ENCODE peak calls at places on chromosomes 6 and 20, in eight cellular contexts. One of them, this sample, is unnamed.

GRCh38 chr20:10051185-10051584 is 16.4 kb downstream of the ANKEF1 start:
- DNase-seq in choroid plexus epithelial cell: no peak
- DNase-seq in fibroblast of mammary gland: no peak
- DNase-seq in AG09309: no peak
- DNase-seq in right lobe of liver: no peak
- DNase-seq in GM10248: no peak
- DNase-seq in endothelial cell: no peak
- DNase-seq in RWPE1: no peak
- DNase-seq in this sample: no peak

GRCh38 chr20:36654506-36654905 is 8.5 kb upstream of the SLA2 start:
- DNase-seq in choroid plexus epithelial cell: no peak
- DNase-seq in endothelial cell: no peak
- DNase-seq in right lobe of liver: no peak
- DNase-seq in AG09309: no peak
- DNase-seq in fibroblast of mammary gland: no peak
- DNase-seq in RWPE1: no peak
- DNase-seq in GM10248: no peak
- DNase-seq in this sample: no peak

GRCh38 chr20:49951160-49951559 is 15.0 kb downstream of the RNF114 start:
- DNase-seq in right lobe of liver: no peak
- DNase-seq in AG09309: peak; percentile 58
- DNase-seq in GM10248: no peak
- DNase-seq in fibroblast of mammary gland: peak; percentile 91
- DNase-seq in endothelial cell: no peak
- DNase-seq in choroid plexus epithelial cell: peak; percentile 47
- DNase-seq in RWPE1: no peak
- DNase-seq in this sample: no peak

GRCh38 chr6:39927159-39927558 is 7.1 kb downstream of the MOCS1 start:
- DNase-seq in right lobe of liver: no peak
- DNase-seq in GM10248: no peak
- DNase-seq in RWPE1: peak; percentile 75
- DNase-seq in choroid plexus epithelial cell: peak; percentile 63
- DNase-seq in AG09309: no peak
- DNase-seq in fibroblast of mammary gland: peak; percentile 42
- DNase-seq in endothelial cell: no peak
- DNase-seq in this sample: no peak

GRCh38 chr6:116764557-116764960 is 960 bp downstream of the FAM162B start:
- DNase-seq in AG09309: no peak
- DNase-seq in endothelial cell: no peak
- DNase-seq in RWPE1: no peak
- DNase-seq in choroid plexus epithelial cell: peak; percentile 15
- DNase-seq in right lobe of liver: peak; percentile 54
- DNase-seq in fibroblast of mammary gland: no peak
- DNase-seq in GM10248: no peak
- DNase-seq in this sample: no peak

GRCh38 chr6:35787266-35788218 is 6.7 kb downstream of the CLPSL1 start:
- DNase-seq in fibroblast of mammary gland: no peak
- DNase-seq in AG09309: no peak
- DNase-seq in endothelial cell: no peak
- DNase-seq in choroid plexus epithelial cell: no peak
- DNase-seq in RWPE1: no peak
- DNase-seq in GM10248: no peak
- DNase-seq in right lobe of liver: peak; percentile 66
- DNase-seq in this sample: no peak

GRCh38 chr6:37628611-37629320 is 68.9 kb downstream of the MDGA1 start:
- DNase-seq in endothelial cell: no peak
- DNase-seq in AG09309: no peak
- DNase-seq in RWPE1: no peak
- DNase-seq in right lobe of liver: no peak
- DNase-seq in choroid plexus epithelial cell: peak; percentile 75
- DNase-seq in fibroblast of mammary gland: peak; percentile 46
- DNase-seq in GM10248: no peak
- DNase-seq in this sample: no peak

GRCh38 chr6:41622210-41622990 is 15.9 kb upstream of the MDFI start:
- DNase-seq in AG09309: no peak
- DNase-seq in fibroblast of mammary gland: no peak
- DNase-seq in right lobe of liver: no peak
- DNase-seq in RWPE1: no peak
- DNase-seq in GM10248: no peak
- DNase-seq in choroid plexus epithelial cell: peak; percentile 73
- DNase-seq in endothelial cell: no peak
- DNase-seq in this sample: no peak

GRCh38 chr20:58420798-58421496 is 31.9 kb downstream of the VAPB start:
- DNase-seq in AG09309: peak; percentile 14
- DNase-seq in endothelial cell: no peak
- DNase-seq in RWPE1: peak; percentile 91
- DNase-seq in fibroblast of mammary gland: peak; percentile 81
- DNase-seq in right lobe of liver: no peak
- DNase-seq in GM10248: no peak
- DNase-seq in choroid plexus epithelial cell: peak; percentile 47
- DNase-seq in this sample: no peak

GRCh38 chr20:1012359-1013168 is 10.5 kb upstream of the RSPO4 start:
- DNase-seq in choroid plexus epithelial cell: no peak
- DNase-seq in AG09309: no peak
- DNase-seq in right lobe of liver: no peak
- DNase-seq in endothelial cell: no peak
- DNase-seq in fibroblast of mammary gland: no peak
- DNase-seq in RWPE1: no peak
- DNase-seq in GM10248: no peak
- DNase-seq in this sample: no peak

GRCh38 chr20:63099426-63100267 is 92.9 kb upstream of the BHLHE23 start:
- DNase-seq in fibroblast of mammary gland: no peak
- DNase-seq in right lobe of liver: peak; percentile 37
- DNase-seq in AG09309: no peak
- DNase-seq in endothelial cell: no peak
- DNase-seq in RWPE1: no peak
- DNase-seq in GM10248: no peak
- DNase-seq in choroid plexus epithelial cell: no peak
- DNase-seq in this sample: peak; percentile 77

GRCh38 chr6:148972481-148972880 is 225.7 kb downstream of the UST start:
- DNase-seq in right lobe of liver: no peak
- DNase-seq in AG09309: no peak
- DNase-seq in endothelial cell: peak; percentile 51
- DNase-seq in choroid plexus epithelial cell: peak; percentile 46
- DNase-seq in GM10248: peak; percentile 63
- DNase-seq in RWPE1: peak; percentile 80
- DNase-seq in fibroblast of mammary gland: peak; percentile 11
- DNase-seq in this sample: no peak

GRCh38 chr20:17202668-17203067 is 24.2 kb upstream of the PCSK2 start:
- DNase-seq in choroid plexus epithelial cell: no peak
- DNase-seq in GM10248: no peak
- DNase-seq in RWPE1: no peak
- DNase-seq in endothelial cell: peak; percentile 5
- DNase-seq in AG09309: no peak
- DNase-seq in fibroblast of mammary gland: no peak
- DNase-seq in right lobe of liver: no peak
- DNase-seq in this sample: no peak

GRCh38 chr6:72262254-72262653 is 359.6 kb upstream of the KCNQ5 start:
- DNase-seq in RWPE1: no peak
- DNase-seq in choroid plexus epithelial cell: no peak
- DNase-seq in endothelial cell: no peak
- DNase-seq in right lobe of liver: no peak
- DNase-seq in GM10248: no peak
- DNase-seq in AG09309: no peak
- DNase-seq in fibroblast of mammary gland: no peak
- DNase-seq in this sample: no peak

GRCh38 chr6:41135062-41135832 is 18.9 kb downstream of the TREML1 start:
- DNase-seq in fibroblast of mammary gland: no peak
- DNase-seq in right lobe of liver: no peak
- DNase-seq in RWPE1: no peak
- DNase-seq in choroid plexus epithelial cell: no peak
- DNase-seq in GM10248: no peak
- DNase-seq in AG09309: no peak
- DNase-seq in endothelial cell: no peak
- DNase-seq in this sample: no peak

GRCh38 chr6:169046483-169047192 is 207.0 kb downstream of the THBS2 start:
- DNase-seq in fibroblast of mammary gland: peak; percentile 95
- DNase-seq in AG09309: peak; percentile 70
- DNase-seq in GM10248: no peak
- DNase-seq in endothelial cell: no peak
- DNase-seq in choroid plexus epithelial cell: peak; percentile 32
- DNase-seq in right lobe of liver: no peak
- DNase-seq in RWPE1: peak; percentile 24
- DNase-seq in this sample: no peak

GRCh38 chr6:164897523-164898094 is 411.8 kb downstream of the C6orf118 start:
- DNase-seq in AG09309: no peak
- DNase-seq in GM10248: no peak
- DNase-seq in endothelial cell: peak; percentile 17
- DNase-seq in choroid plexus epithelial cell: no peak
- DNase-seq in RWPE1: no peak
- DNase-seq in right lobe of liver: no peak
- DNase-seq in fibroblast of mammary gland: no peak
- DNase-seq in this sample: no peak
- TF ChIP-seq CTCF in AG09309: peak; percentile 24
- TF ChIP-seq CTCF in GM10248: no peak
- TF ChIP-seq CTCF in endothelial cell: peak; percentile 49
- TF ChIP-seq CTCF in choroid plexus epithelial cell: no peak
- TF ChIP-seq CTCF in RWPE1: no peak
- TF ChIP-seq CTCF in right lobe of liver: no peak
- TF ChIP-seq CTCF in fibroblast of mammary gland: no peak
- TF ChIP-seq CTCF in this sample: no peak

GRCh38 chr6:147509900-147510299 is 1.4 kb downstream of the SAMD5 start:
- DNase-seq in AG09309: no peak
- DNase-seq in fibroblast of mammary gland: no peak
- DNase-seq in GM10248: no peak
- DNase-seq in endothelial cell: no peak
- DNase-seq in right lobe of liver: no peak
- DNase-seq in choroid plexus epithelial cell: no peak
- DNase-seq in RWPE1: no peak
- DNase-seq in this sample: no peak

GRCh38 chr6:147508073-147508870 is at the start of gene SAMD5:
- DNase-seq in RWPE1: peak; percentile 69
- DNase-seq in endothelial cell: peak; percentile 73
- DNase-seq in fibroblast of mammary gland: peak; percentile 43
- DNase-seq in choroid plexus epithelial cell: peak; percentile 69
- DNase-seq in GM10248: peak; percentile 46
- DNase-seq in right lobe of liver: peak; percentile 88
- DNase-seq in AG09309: peak; percentile 31
- DNase-seq in this sample: peak; percentile 94

GRCh38 chr6:147507162-147508072 is 1.1 kb upstream of the SAMD5 start:
- DNase-seq in GM10248: peak; percentile 21
- DNase-seq in endothelial cell: peak; percentile 25
- DNase-seq in fibroblast of mammary gland: no peak
- DNase-seq in right lobe of liver: peak; percentile 69
- DNase-seq in RWPE1: peak; percentile 22
- DNase-seq in choroid plexus epithelial cell: peak; percentile 13
- DNase-seq in AG09309: no peak
- DNase-seq in this sample: peak; percentile 86

GRCh38 chr6:147510949-147511590 is 2.6 kb downstream of the SAMD5 start:
- DNase-seq in AG09309: no peak
- DNase-seq in endothelial cell: no peak
- DNase-seq in right lobe of liver: no peak
- DNase-seq in GM10248: no peak
- DNase-seq in RWPE1: no peak
- DNase-seq in choroid plexus epithelial cell: no peak
- DNase-seq in fibroblast of mammary gland: no peak
- DNase-seq in this sample: no peak

DNA sequence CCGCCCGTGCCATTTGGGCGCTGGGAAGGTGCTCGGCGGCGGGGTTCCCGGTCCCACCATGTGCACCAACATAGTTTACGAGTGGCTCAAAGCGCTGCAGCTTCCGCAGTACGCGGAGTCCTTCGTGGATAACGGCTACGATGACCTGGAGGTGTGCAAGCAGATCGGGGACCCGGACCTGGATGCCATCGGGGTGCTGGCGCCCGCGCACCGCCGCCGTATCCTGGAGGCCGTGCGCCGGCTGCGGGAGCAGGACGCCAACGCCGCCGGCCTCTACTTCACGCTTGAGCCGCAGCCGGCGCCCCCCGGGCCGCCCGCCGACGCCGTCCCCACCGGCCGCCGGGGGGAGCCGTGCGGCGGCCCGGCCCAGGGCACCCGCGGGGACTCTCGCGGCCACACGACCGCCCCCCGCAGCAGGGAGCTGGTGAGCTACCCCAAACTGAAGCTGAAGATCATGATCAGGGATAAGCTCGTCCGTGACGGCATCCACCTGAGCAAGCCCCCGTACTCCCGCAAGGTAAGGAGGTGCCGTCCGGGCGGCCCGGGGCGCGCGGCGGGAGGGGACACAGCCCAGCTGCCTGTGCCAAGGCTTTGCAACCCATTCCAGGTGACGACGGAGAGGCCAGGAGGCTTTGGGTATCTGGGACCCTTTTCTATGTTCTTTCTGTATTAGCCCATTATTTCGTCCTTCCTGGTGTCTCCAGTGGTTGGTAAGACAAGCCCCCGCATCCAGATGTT is 550 bp downstream of the SAMD5 start:
- DNase-seq in AG09309: no peak
- DNase-seq in GM10248: peak; percentile 17
- DNase-seq in right lobe of liver: peak; percentile 58
- DNase-seq in fibroblast of mammary gland: no peak
- DNase-seq in choroid plexus epithelial cell: no peak
- DNase-seq in endothelial cell: peak; percentile 32
- DNase-seq in RWPE1: no peak
- DNase-seq in this sample: no peak
- TF ChIP-seq CTCF in AG09309: no peak
- TF ChIP-seq CTCF in GM10248: no peak
- TF ChIP-seq CTCF in right lobe of liver: peak; percentile 24
- TF ChIP-seq CTCF in fibroblast of mammary gland: no peak
- TF ChIP-seq CTCF in choroid plexus epithelial cell: no peak
- TF ChIP-seq CTCF in endothelial cell: peak; percentile 12
- TF ChIP-seq CTCF in RWPE1: no peak
- TF ChIP-seq CTCF in this sample: peak; percentile 35

DNA sequence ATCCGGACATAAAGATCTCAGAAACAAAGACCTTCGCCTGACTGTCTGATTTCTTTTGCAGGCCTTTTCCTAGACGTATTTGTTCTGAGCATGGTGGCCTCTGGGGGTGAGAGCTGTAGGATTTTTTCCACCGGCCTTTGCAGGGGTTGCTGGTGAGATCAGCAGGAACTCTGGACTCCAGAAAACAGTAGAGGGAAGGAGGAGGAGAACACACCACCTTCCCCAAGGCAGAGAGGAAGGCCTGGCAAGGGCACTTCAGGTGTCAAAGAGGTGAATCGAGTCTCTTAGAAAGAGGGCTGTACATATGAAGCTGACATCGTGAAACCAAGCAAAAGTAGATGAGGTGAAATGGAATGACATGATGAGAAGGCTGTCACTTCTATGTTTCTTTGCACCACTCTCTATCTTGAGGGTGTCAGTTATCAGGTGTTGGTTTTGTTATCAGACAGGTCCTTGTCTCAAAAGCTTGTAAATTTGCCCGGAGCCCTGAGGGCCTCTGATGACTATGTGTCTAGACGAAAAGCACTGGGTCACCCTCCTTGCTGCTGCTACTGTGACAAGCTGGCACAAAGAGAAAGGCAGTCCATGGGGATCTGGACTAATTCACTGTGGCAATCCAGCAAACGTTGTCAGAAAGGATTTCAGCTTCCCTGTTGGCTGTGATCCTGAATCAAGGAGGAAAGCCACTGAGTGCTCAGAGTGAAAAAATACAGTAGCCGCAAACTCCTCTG is 91.3 kb upstream of the MAP3K7 start:
- DNase-seq in AG09309: no peak
- DNase-seq in RWPE1: no peak
- DNase-seq in GM10248: no peak
- DNase-seq in choroid plexus epithelial cell: no peak
- DNase-seq in fibroblast of mammary gland: no peak
- DNase-seq in endothelial cell: no peak
- DNase-seq in right lobe of liver: no peak
- DNase-seq in this sample: no peak
- TF ChIP-seq CTCF in AG09309: no peak
- TF ChIP-seq CTCF in RWPE1: no peak
- TF ChIP-seq CTCF in GM10248: no peak
- TF ChIP-seq CTCF in choroid plexus epithelial cell: no peak
- TF ChIP-seq CTCF in fibroblast of mammary gland: no peak
- TF ChIP-seq CTCF in endothelial cell: no peak
- TF ChIP-seq CTCF in right lobe of liver: no peak
- TF ChIP-seq CTCF in this sample: no peak

GRCh38 chr6:95923518-95923917 is 92.3 kb upstream of the FUT9 start:
- DNase-seq in choroid plexus epithelial cell: no peak
- DNase-seq in GM10248: peak; percentile 13
- DNase-seq in right lobe of liver: no peak
- DNase-seq in endothelial cell: peak; percentile 18
- DNase-seq in AG09309: no peak
- DNase-seq in fibroblast of mammary gland: peak; percentile 0
- DNase-seq in RWPE1: peak; percentile 8
- DNase-seq in this sample: no peak
- TF ChIP-seq CTCF in choroid plexus epithelial cell: peak; percentile 13
- TF ChIP-seq CTCF in GM10248: no peak
- TF ChIP-seq CTCF in right lobe of liver: peak; percentile 25
- TF ChIP-seq CTCF in endothelial cell: peak; percentile 49
- TF ChIP-seq CTCF in AG09309: no peak
- TF ChIP-seq CTCF in fibroblast of mammary gland: peak; percentile 21
- TF ChIP-seq CTCF in RWPE1: peak; percentile 11
- TF ChIP-seq CTCF in this sample: peak; percentile 35

This sample was measured in osteocyte.